ENCODE peak calls at places on chromosome 7, in six cellular contexts. S, H, K, C, M and Q are unnamed samples.

GRCh38 chr7:31478744-31479143 is 35.1 kb upstream of the ITPRID1 start:
- DNase-seq in K (no peak), H (no peak), M (no peak), C (no peak), S (no peak), Q (no peak)

GRCh38 chr7:80883188-80884025 is 35.4 kb downstream of the SEMA3C start:
- DNase-seq in M (peak), C (no peak), H (no peak), K (peak), S (peak), Q (peak)

GRCh38 chr7:25847331-25848070 is 304.5 kb upstream of the NFE2L3 start:
- DNase-seq in S (no peak), H (no peak), M (no peak), C (no peak), K (peak), Q (no peak)

GRCh38 chr7:2242541-2243482 is 786 bp downstream of the NUDT1 start:
- DNase-seq in K (peak), H (peak), S (no peak), C (peak), M (no peak), Q (no peak)

GRCh38 chr7:152553671-152554317 is 118.0 kb upstream of the KMT2C start:
- DNase-seq in K (no peak), S (no peak), H (no peak), C (no peak), M (no peak), Q (no peak)

GRCh38 chr7:34060548-34060947 is 155.2 kb downstream of the BMPER start:
- DNase-seq in M (no peak), S (peak), K (no peak), H (peak), C (no peak), Q (peak)

GRCh38 chr7:13312327-13312726 is 624.9 kb downstream of the ARL4A start:
- DNase-seq in S (no peak), C (peak), M (no peak), H (no peak), K (peak), Q (no peak)

GRCh38 chr7:47693161-47693740 is 111.3 kb upstream of the TNS3 start:
- DNase-seq in K (peak), S (peak), M (no peak), C (no peak), H (no peak), Q (peak)

GRCh38 chr7:1054438-1055083 is 10.2 kb downstream of the GPR146 start:
- DNase-seq in C (peak), S (no peak), H (no peak), K (no peak), M (no peak), Q (no peak)

GRCh38 chr7:69801729-69802688 is 203.7 kb downstream of the AUTS2 start:
- DNase-seq in K (no peak), M (no peak), S (no peak), H (no peak), C (no peak), Q (no peak)

GRCh38 chr7:44104880-44105771 is 981 bp downstream of the AEBP1 start:
- DNase-seq in H (no peak), K (no peak), S (peak), M (no peak), C (peak), Q (peak)

GRCh38 chr7:105587899-105588690 is 6.8 kb upstream of the EFCAB10 start:
- DNase-seq in K (no peak), S (no peak), H (peak), M (no peak), C (no peak), Q (no peak)

DNA sequence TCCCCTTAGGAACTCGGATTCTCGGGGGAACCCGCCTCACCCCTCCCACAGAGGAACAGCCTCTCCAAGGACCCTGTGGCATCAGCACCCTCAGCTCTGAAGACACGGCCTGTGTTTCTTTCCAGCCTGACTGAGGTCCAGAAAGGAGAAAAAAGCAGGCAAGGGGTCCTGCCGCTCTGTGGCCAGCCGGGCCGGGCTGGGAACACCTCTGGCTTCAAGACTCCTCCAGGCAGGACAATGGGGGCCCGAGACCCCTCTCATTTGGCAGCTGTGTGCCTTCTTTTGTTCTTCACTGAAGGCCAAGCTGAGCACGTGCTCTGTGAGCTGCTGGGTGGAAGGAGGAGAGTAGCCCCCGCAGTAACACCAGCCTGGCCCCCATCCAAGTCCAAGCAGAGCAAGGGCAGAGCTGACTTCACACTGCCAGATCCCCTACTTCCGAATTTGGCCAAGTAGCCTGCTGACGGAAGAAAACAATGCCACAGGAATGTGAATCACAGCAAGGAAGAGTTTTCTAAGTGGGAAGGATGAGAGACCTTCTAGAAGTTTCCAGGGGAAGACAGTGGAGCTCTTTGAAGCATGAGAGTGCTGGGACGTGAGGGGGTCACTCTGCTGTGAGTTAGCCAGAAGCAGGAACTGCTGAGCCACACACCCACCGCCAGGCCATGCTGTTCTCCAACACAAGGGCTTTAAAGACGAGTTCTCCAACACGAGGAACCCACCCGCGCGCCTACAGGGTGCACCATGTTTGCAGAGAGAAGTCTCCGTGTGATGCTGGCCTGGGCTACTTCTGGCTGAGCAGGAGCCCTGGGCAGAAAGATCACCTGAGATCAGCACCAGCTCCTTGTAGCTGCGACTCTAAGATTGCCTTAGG is 3.1 kb downstream of the CNPY1 start:
- DNase-seq in M (no peak), S (no peak), K (no peak), C (no peak), H (no peak), Q (no peak)
- TF ChIP-seq CTCF in M (no peak), S (no peak), K (no peak), C (no peak), H (no peak), Q (no peak)

GRCh38 chr7:64795176-64795575 is 948 bp downstream of the ZNF138 start:
- DNase-seq in S (no peak), H (no peak), K (no peak), M (no peak), C (peak), Q (no peak)
- H3K4me3 ChIP-seq in S (peak), H (peak), K (peak), M (peak), C (peak), Q (peak)

DNA sequence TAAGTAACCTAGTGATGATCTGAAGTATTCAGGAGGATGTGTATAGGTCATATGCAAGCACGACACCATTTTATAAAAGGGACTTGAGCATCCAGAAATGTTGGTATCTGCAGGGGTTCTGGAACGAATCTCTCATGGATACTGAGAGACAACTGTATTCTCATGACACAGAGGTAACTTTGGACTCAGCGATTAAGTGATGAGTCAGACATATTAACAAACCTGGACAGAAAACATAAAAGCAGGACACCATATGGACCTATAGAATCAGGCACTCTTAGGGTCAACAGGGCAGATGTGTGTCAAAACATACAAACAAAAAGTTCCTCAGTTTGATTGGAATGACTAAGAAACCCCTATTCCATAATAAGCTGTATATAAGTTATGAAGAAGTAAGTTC is 248.1 kb downstream of the ANKRD7 start:
- DNase-seq in K (no peak), H (no peak), S (no peak), C (no peak), M (no peak), Q (no peak)
- TF ChIP-seq CTCF in K (no peak), H (no peak), S (no peak), C (no peak), M (no peak), Q (no peak)

GRCh38 chr7:17401806-17402627 is 103.6 kb downstream of the AHR start:
- DNase-seq in S (no peak), K (no peak), C (no peak), M (no peak), H (no peak), Q (no peak)

GRCh38 chr7:17406756-17407155 is 108.3 kb downstream of the AHR start:
- DNase-seq in C (no peak), M (no peak), H (no peak), S (no peak), K (no peak), Q (peak)

GRCh38 chr7:17405786-17406185 is 107.3 kb downstream of the AHR start:
- DNase-seq in K (peak), H (no peak), S (peak), M (peak), C (no peak), Q (peak)

GRCh38 chr7:17403996-17404395 is 105.5 kb downstream of the AHR start:
- DNase-seq in K (no peak), S (no peak), C (no peak), M (no peak), H (no peak), Q (no peak)

GRCh38 chr7:17402628-17403278 is 104.3 kb downstream of the AHR start:
- DNase-seq in K (no peak), C (no peak), H (no peak), M (no peak), S (no peak), Q (no peak)
- H3K4me3 ChIP-seq in K (no peak), C (no peak), H (no peak), M (no peak), S (no peak), Q (no peak)

GRCh38 chr7:7969306-7970112 is 913 bp downstream of the GLCCI1 start:
- DNase-seq in H (peak), C (peak), M (no peak), K (peak), S (no peak), Q (peak)
- TF ChIP-seq CTCF in H (peak), C (peak), M (no peak), K (no peak), S (no peak), Q (no peak)